ENCODE peak calls at places on chromosomes 6 and 20, in nine cellular contexts. One of them, this sample, is unnamed.

GRCh38 chr6:136063095-136063494 is 187.0 kb downstream of the MTFR2 start:
- DNase-seq in IMR-90: peak
- DNase-seq in neuronal stem cell: no peak
- DNase-seq in mammary epithelial cell: no peak
- DNase-seq in astrocyte: peak
- DNase-seq in HCT116: no peak
- DNase-seq in GM23248: no peak
- DNase-seq in fibroblast of lung: peak
- DNase-seq in mesendoderm: no peak
- DNase-seq in this sample: no peak

GRCh38 chr20:32484221-32485125 is 100.7 kb downstream of the NOL4L start:
- DNase-seq in IMR-90: no peak
- DNase-seq in neuronal stem cell: no peak
- DNase-seq in mammary epithelial cell: no peak
- DNase-seq in astrocyte: no peak
- DNase-seq in HCT116: no peak
- DNase-seq in GM23248: peak
- DNase-seq in fibroblast of lung: peak
- DNase-seq in mesendoderm: peak
- DNase-seq in this sample: peak

GRCh38 chr6:13432526-13433218 is 54.7 kb downstream of the GFOD1 start:
- DNase-seq in IMR-90: no peak
- DNase-seq in neuronal stem cell: no peak
- DNase-seq in mammary epithelial cell: no peak
- DNase-seq in astrocyte: no peak
- DNase-seq in HCT116: no peak
- DNase-seq in GM23248: no peak
- DNase-seq in fibroblast of lung: no peak
- DNase-seq in mesendoderm: no peak
- DNase-seq in this sample: no peak

GRCh38 chr20:59006864-59007757 is at the start of gene CTSZ:
- DNase-seq in IMR-90: no peak
- DNase-seq in neuronal stem cell: peak
- DNase-seq in mammary epithelial cell: peak
- DNase-seq in astrocyte: no peak
- DNase-seq in HCT116: no peak
- DNase-seq in GM23248: peak
- DNase-seq in fibroblast of lung: peak
- DNase-seq in mesendoderm: peak
- DNase-seq in this sample: peak

GRCh38 chr6:127129281-127129680 is 10.8 kb downstream of the RSPO3 start:
- DNase-seq in IMR-90: no peak
- DNase-seq in neuronal stem cell: no peak
- DNase-seq in mammary epithelial cell: no peak
- DNase-seq in astrocyte: no peak
- DNase-seq in HCT116: no peak
- DNase-seq in GM23248: no peak
- DNase-seq in fibroblast of lung: no peak
- DNase-seq in mesendoderm: no peak
- DNase-seq in this sample: no peak

GRCh38 chr20:62634330-62634967 is 7.9 kb upstream of the SLCO4A1 start:
- DNase-seq in IMR-90: no peak
- DNase-seq in neuronal stem cell: no peak
- DNase-seq in mammary epithelial cell: no peak
- DNase-seq in astrocyte: no peak
- DNase-seq in HCT116: no peak
- DNase-seq in GM23248: no peak
- DNase-seq in fibroblast of lung: no peak
- DNase-seq in mesendoderm: no peak
- DNase-seq in this sample: no peak

GRCh38 chr20:18543932-18544331 is 23.3 kb upstream of the SMIM26 start:
- DNase-seq in IMR-90: no peak
- DNase-seq in neuronal stem cell: no peak
- DNase-seq in mammary epithelial cell: no peak
- DNase-seq in astrocyte: no peak
- DNase-seq in HCT116: no peak
- DNase-seq in GM23248: no peak
- DNase-seq in fibroblast of lung: no peak
- DNase-seq in mesendoderm: no peak
- DNase-seq in this sample: no peak

GRCh38 chr6:156557269-156557885 is 219.8 kb upstream of the ARID1B start:
- DNase-seq in IMR-90: peak
- DNase-seq in neuronal stem cell: no peak
- DNase-seq in mammary epithelial cell: no peak
- DNase-seq in astrocyte: peak
- DNase-seq in HCT116: no peak
- DNase-seq in GM23248: peak
- DNase-seq in fibroblast of lung: peak
- DNase-seq in mesendoderm: peak
- DNase-seq in this sample: peak

GRCh38 chr6:156498696-156499095 is 278.5 kb upstream of the ARID1B start:
- DNase-seq in IMR-90: no peak
- DNase-seq in neuronal stem cell: no peak
- DNase-seq in mammary epithelial cell: no peak
- DNase-seq in astrocyte: no peak
- DNase-seq in HCT116: no peak
- DNase-seq in GM23248: no peak
- DNase-seq in fibroblast of lung: no peak
- DNase-seq in mesendoderm: no peak
- DNase-seq in this sample: no peak

GRCh38 chr6:24910331-24910849 is 25.4 kb downstream of the RIPOR2 start:
- DNase-seq in IMR-90: no peak
- DNase-seq in neuronal stem cell: no peak
- DNase-seq in mammary epithelial cell: peak
- DNase-seq in astrocyte: no peak
- DNase-seq in HCT116: no peak
- DNase-seq in GM23248: peak
- DNase-seq in fibroblast of lung: peak
- DNase-seq in mesendoderm: peak
- DNase-seq in this sample: peak

GRCh38 chr20:62668441-62669027 is 26.2 kb downstream of the SLCO4A1 start:
- DNase-seq in IMR-90: peak
- DNase-seq in neuronal stem cell: peak
- DNase-seq in mammary epithelial cell: peak
- DNase-seq in astrocyte: peak
- DNase-seq in HCT116: peak
- DNase-seq in GM23248: peak
- DNase-seq in fibroblast of lung: peak
- DNase-seq in mesendoderm: peak
- DNase-seq in this sample: peak

GRCh38 chr6:110609101-110609500 is 132.7 kb upstream of the SLC22A16 start:
- DNase-seq in IMR-90: peak
- DNase-seq in neuronal stem cell: no peak
- DNase-seq in mammary epithelial cell: no peak
- DNase-seq in astrocyte: no peak
- DNase-seq in HCT116: no peak
- DNase-seq in GM23248: no peak
- DNase-seq in fibroblast of lung: no peak
- DNase-seq in mesendoderm: no peak
- DNase-seq in this sample: no peak

GRCh38 chr6:62150048-62150663 is 135.9 kb downstream of the KHDRBS2 start:
- DNase-seq in IMR-90: peak
- DNase-seq in neuronal stem cell: peak
- DNase-seq in mammary epithelial cell: peak
- DNase-seq in astrocyte: no peak
- DNase-seq in HCT116: peak
- DNase-seq in GM23248: peak
- DNase-seq in fibroblast of lung: peak
- DNase-seq in mesendoderm: peak
- DNase-seq in this sample: peak

GRCh38 chr6:116763048-116763447 is 2.5 kb downstream of the FAM162B start:
- DNase-seq in IMR-90: no peak
- DNase-seq in neuronal stem cell: no peak
- DNase-seq in mammary epithelial cell: no peak
- DNase-seq in astrocyte: no peak
- DNase-seq in HCT116: no peak
- DNase-seq in GM23248: no peak
- DNase-seq in fibroblast of lung: no peak
- DNase-seq in mesendoderm: no peak
- DNase-seq in this sample: no peak

GRCh38 chr6:116766506-116767176 is 1.1 kb upstream of the FAM162B start:
- DNase-seq in IMR-90: no peak
- DNase-seq in neuronal stem cell: no peak
- DNase-seq in mammary epithelial cell: no peak
- DNase-seq in astrocyte: no peak
- DNase-seq in HCT116: no peak
- DNase-seq in GM23248: no peak
- DNase-seq in fibroblast of lung: no peak
- DNase-seq in mesendoderm: no peak
- DNase-seq in this sample: no peak

GRCh38 chr6:116764557-116764960 is 960 bp downstream of the FAM162B start:
- DNase-seq in IMR-90: peak
- DNase-seq in neuronal stem cell: peak
- DNase-seq in mammary epithelial cell: no peak
- DNase-seq in astrocyte: no peak
- DNase-seq in HCT116: no peak
- DNase-seq in GM23248: no peak
- DNase-seq in fibroblast of lung: no peak
- DNase-seq in mesendoderm: peak
- DNase-seq in this sample: no peak

GRCh38 chr6:116763871-116764270 is 1.6 kb downstream of the FAM162B start:
- DNase-seq in IMR-90: peak
- DNase-seq in neuronal stem cell: no peak
- DNase-seq in mammary epithelial cell: no peak
- DNase-seq in astrocyte: no peak
- DNase-seq in HCT116: no peak
- DNase-seq in GM23248: no peak
- DNase-seq in fibroblast of lung: no peak
- DNase-seq in mesendoderm: no peak
- DNase-seq in this sample: no peak

GRCh38 chr6:116764961-116765841 is at the start of gene FAM162B:
- DNase-seq in IMR-90: peak
- DNase-seq in neuronal stem cell: peak
- DNase-seq in mammary epithelial cell: peak
- DNase-seq in astrocyte: peak
- DNase-seq in HCT116: no peak
- DNase-seq in GM23248: peak
- DNase-seq in fibroblast of lung: peak
- DNase-seq in mesendoderm: peak
- DNase-seq in this sample: peak
- H3K4me2 ChIP-seq in IMR-90: peak
- H3K4me2 ChIP-seq in neuronal stem cell: peak
- H3K4me2 ChIP-seq in mammary epithelial cell: peak
- H3K4me2 ChIP-seq in astrocyte: peak
- H3K4me2 ChIP-seq in HCT116: no peak
- H3K4me2 ChIP-seq in GM23248: peak
- H3K4me2 ChIP-seq in fibroblast of lung: peak
- H3K4me2 ChIP-seq in mesendoderm: peak
- H3K4me2 ChIP-seq in this sample: peak

GRCh38 chr6:161890133-161890833 is 616.4 kb upstream of the AGPAT4 start:
- DNase-seq in IMR-90: no peak
- DNase-seq in neuronal stem cell: no peak
- DNase-seq in mammary epithelial cell: no peak
- DNase-seq in astrocyte: peak
- DNase-seq in HCT116: no peak
- DNase-seq in GM23248: no peak
- DNase-seq in fibroblast of lung: peak
- DNase-seq in mesendoderm: no peak
- DNase-seq in this sample: no peak

GRCh38 chr6:161889324-161889723 is 615.5 kb upstream of the AGPAT4 start:
- DNase-seq in IMR-90: no peak
- DNase-seq in neuronal stem cell: no peak
- DNase-seq in mammary epithelial cell: no peak
- DNase-seq in astrocyte: no peak
- DNase-seq in HCT116: no peak
- DNase-seq in GM23248: no peak
- DNase-seq in fibroblast of lung: no peak
- DNase-seq in mesendoderm: no peak
- DNase-seq in this sample: no peak

GRCh38 chr6:161890959-161891358 is 617.1 kb upstream of the AGPAT4 start:
- DNase-seq in IMR-90: no peak
- DNase-seq in neuronal stem cell: no peak
- DNase-seq in mammary epithelial cell: no peak
- DNase-seq in astrocyte: no peak
- DNase-seq in HCT116: no peak
- DNase-seq in GM23248: no peak
- DNase-seq in fibroblast of lung: no peak
- DNase-seq in mesendoderm: peak
- DNase-seq in this sample: no peak

GRCh38 chr6:161894436-161894835 is 620.6 kb upstream of the AGPAT4 start:
- DNase-seq in IMR-90: no peak
- DNase-seq in neuronal stem cell: no peak
- DNase-seq in mammary epithelial cell: no peak
- DNase-seq in astrocyte: no peak
- DNase-seq in HCT116: no peak
- DNase-seq in GM23248: no peak
- DNase-seq in fibroblast of lung: no peak
- DNase-seq in mesendoderm: no peak
- DNase-seq in this sample: no peak

GRCh38 chr6:161891542-161891941 is 617.7 kb upstream of the AGPAT4 start:
- DNase-seq in IMR-90: no peak
- DNase-seq in neuronal stem cell: no peak
- DNase-seq in mammary epithelial cell: no peak
- DNase-seq in astrocyte: no peak
- DNase-seq in HCT116: no peak
- DNase-seq in GM23248: no peak
- DNase-seq in fibroblast of lung: peak
- DNase-seq in mesendoderm: peak
- DNase-seq in this sample: no peak
- H3K4me2 ChIP-seq in IMR-90: no peak
- H3K4me2 ChIP-seq in neuronal stem cell: no peak
- H3K4me2 ChIP-seq in mammary epithelial cell: no peak
- H3K4me2 ChIP-seq in astrocyte: peak
- H3K4me2 ChIP-seq in HCT116: no peak
- H3K4me2 ChIP-seq in GM23248: no peak
- H3K4me2 ChIP-seq in fibroblast of lung: no peak
- H3K4me2 ChIP-seq in mesendoderm: no peak
- H3K4me2 ChIP-seq in this sample: no peak

GRCh38 chr20:44573501-44573869 is 8.9 kb upstream of the PKIG start:
- DNase-seq in IMR-90: no peak
- DNase-seq in neuronal stem cell: no peak
- DNase-seq in mammary epithelial cell: no peak
- DNase-seq in astrocyte: no peak
- DNase-seq in HCT116: no peak
- DNase-seq in GM23248: no peak
- DNase-seq in fibroblast of lung: no peak
- DNase-seq in mesendoderm: no peak
- DNase-seq in this sample: no peak
- H3K4me2 ChIP-seq in IMR-90: peak
- H3K4me2 ChIP-seq in neuronal stem cell: no peak
- H3K4me2 ChIP-seq in mammary epithelial cell: peak
- H3K4me2 ChIP-seq in astrocyte: peak
- H3K4me2 ChIP-seq in HCT116: peak
- H3K4me2 ChIP-seq in GM23248: peak
- H3K4me2 ChIP-seq in fibroblast of lung: no peak
- H3K4me2 ChIP-seq in mesendoderm: no peak
- H3K4me2 ChIP-seq in this sample: no peak

DNA sequence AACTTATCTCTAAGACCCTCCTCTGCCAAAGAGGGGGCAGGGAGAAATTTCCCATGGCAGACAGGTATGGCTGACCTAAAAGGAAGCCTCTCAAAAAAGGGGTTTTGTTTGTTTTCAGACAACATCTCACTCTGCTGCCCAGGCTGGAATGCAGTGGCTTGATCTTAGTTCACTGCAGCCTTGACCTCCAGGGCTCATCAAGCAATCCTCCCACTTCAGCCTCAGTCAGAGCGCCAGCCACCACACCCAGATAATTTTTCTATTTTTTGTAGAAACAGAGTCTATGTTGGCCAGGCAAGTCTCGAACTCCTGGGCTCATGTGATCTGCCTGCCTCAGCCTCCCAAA is 3.8 kb downstream of the EZR start:
- DNase-seq in IMR-90: no peak
- DNase-seq in neuronal stem cell: no peak
- DNase-seq in mammary epithelial cell: no peak
- DNase-seq in astrocyte: no peak
- DNase-seq in HCT116: no peak
- DNase-seq in GM23248: no peak
- DNase-seq in fibroblast of lung: no peak
- DNase-seq in mesendoderm: no peak
- DNase-seq in this sample: no peak
- H3K4me2 ChIP-seq in IMR-90: peak
- H3K4me2 ChIP-seq in neuronal stem cell: no peak
- H3K4me2 ChIP-seq in mammary epithelial cell: peak
- H3K4me2 ChIP-seq in astrocyte: peak
- H3K4me2 ChIP-seq in HCT116: peak
- H3K4me2 ChIP-seq in GM23248: no peak
- H3K4me2 ChIP-seq in fibroblast of lung: peak
- H3K4me2 ChIP-seq in mesendoderm: no peak
- H3K4me2 ChIP-seq in this sample: peak

This sample was measured in neural progenitor cell.